ENCODE peak calls at places on chromosomes 3 and 15, in ten cellular contexts. Q is cardiac fibroblast; X is stimulated activated naive CD4-positive, alpha-beta T cell; Y is A172; I is endothelial cell of umbilical vein; T is frontal cortex; P is mesothelial cell of epicardium; L is NAMALWA; M is activated CD8-positive, alpha-beta T cell treated with anti-CD3 and anti-CD28 coated beads, Interleukin-2, amount 10 ng/mL, durations not matched to agents 7 days and 5 days; A is stimulated activated CD4-positive, alpha-beta T cell treated with anti-CD3 and anti-CD28 coated beads, Interleukin-12 subunit alpha, Interleukin-12 subunit beta, amount 100 ng/mL, for 4 hours. E is an unnamed sample.

GRCh38 chr3:40713795-40714194 is 189.0 kb downstream of the ZNF621 start:
- DNase-seq in Q (no peak), I (no peak), T (no peak), M (peak), X (no peak), P (no peak), L (peak), A (no peak), Y (no peak), E (no peak)

GRCh38 chr15:56233549-56233948 is 10.1 kb downstream of the RFX7 start:
- DNase-seq in A (no peak), P (no peak), I (no peak), Q (no peak), L (no peak), M (no peak), Y (no peak), T (no peak), X (no peak), E (no peak)

GRCh38 chr3:126982125-126982521 is 792 bp upstream of the PLXNA1 start:
- DNase-seq in Q (no peak), A (peak), L (peak), X (no peak), P (no peak), Y (peak), I (no peak), M (no peak), T (no peak), E (no peak)

GRCh38 chr3:76369170-76369569 is 583.8 kb upstream of the ZNF717 start:
- DNase-seq in I (no peak), Q (no peak), M (no peak), X (no peak), A (no peak), P (no peak), Y (no peak), T (no peak), L (peak), E (peak)

GRCh38 chr3:45546636-45547201 is 47.8 kb upstream of the LIMD1 start:
- DNase-seq in Y (no peak), T (no peak), P (no peak), X (peak), A (peak), M (peak), L (peak), Q (no peak), I (no peak), E (no peak)

GRCh38 chr3:170410428-170411029 is 8.1 kb upstream of the CLDN11 start:
- DNase-seq in X (peak), P (no peak), T (no peak), I (peak), M (no peak), Y (peak), L (peak), Q (peak), A (no peak), E (no peak)

GRCh38 chr15:70273808-70274207 is 176.1 kb upstream of the TLE3 start:
- DNase-seq in Q (no peak), Y (no peak), P (no peak), I (no peak), A (no peak), X (no peak), M (no peak), L (no peak), T (no peak), E (no peak)

GRCh38 chr3:62070891-62071290 is 302.5 kb downstream of the FEZF2 start:
- DNase-seq in Q (no peak), P (no peak), Y (no peak), X (no peak), A (no peak), I (no peak), M (no peak), L (no peak), T (no peak), E (no peak)

GRCh38 chr15:72599855-72600464 is 54.5 kb upstream of the GOLGA6B start:
- DNase-seq in Q (peak), A (no peak), X (peak), L (peak), I (peak), T (peak), M (peak), Y (peak), P (no peak), E (no peak)

GRCh38 chr15:39497759-39498565 is 82.9 kb upstream of the THBS1 start:
- DNase-seq in Q (no peak), P (no peak), X (no peak), I (no peak), A (no peak), L (no peak), Y (no peak), M (peak), T (no peak), E (no peak)

GRCh38 chr15:35693286-35693685 is 147.3 kb upstream of the DPH6 start:
- DNase-seq in Y (no peak), L (no peak), P (no peak), Q (peak), I (peak), T (no peak), X (no peak), A (no peak), M (no peak), E (no peak)

GRCh38 chr3:17941134-17941533 is 198.7 kb upstream of the TBC1D5 start:
- DNase-seq in Q (no peak), L (no peak), M (no peak), X (no peak), I (no peak), T (no peak), P (no peak), A (no peak), Y (no peak), E (no peak)

GRCh38 chr3:69031635-69032034 is 18.2 kb upstream of the EOGT start:
- DNase-seq in Q (no peak), A (no peak), P (no peak), X (no peak), M (no peak), T (no peak), I (no peak), L (no peak), Y (no peak), E (no peak)

GRCh38 chr15:25838871-25839195 is 24.3 kb downstream of the ATP10A start:
- DNase-seq in P (no peak), A (no peak), Y (no peak), I (no peak), X (no peak), L (no peak), M (no peak), Q (no peak), T (no peak), E (no peak)

GRCh38 chr15:29528276-29528675 is 258.7 kb upstream of the NSMCE3 start:
- DNase-seq in A (no peak), Q (no peak), M (no peak), L (no peak), T (no peak), I (no peak), X (no peak), P (no peak), Y (no peak), E (no peak)

GRCh38 chr15:89514186-89514585 is 17.8 kb upstream of the RHCG start:
- DNase-seq in Y (no peak), L (no peak), T (no peak), I (no peak), X (no peak), Q (no peak), A (no peak), M (no peak), P (no peak), E (no peak)

GRCh38 chr3:150775001-150775599 is 12.1 kb upstream of the SIAH2 start:
- DNase-seq in X (no peak), I (no peak), L (no peak), A (no peak), Y (no peak), Q (no peak), M (no peak), P (no peak), T (no peak), E (peak)

GRCh38 chr3:184848934-184849333 is 37.0 kb downstream of the VPS8 start:
- DNase-seq in Q (no peak), I (no peak), T (no peak), P (no peak), L (no peak), Y (no peak), X (no peak), M (no peak), A (no peak), E (no peak)

GRCh38 chr15:45157056-45157455 is 27.3 kb downstream of the DUOX1 start:
- DNase-seq in Y (peak), T (no peak), A (no peak), P (no peak), M (no peak), X (no peak), L (no peak), Q (peak), I (no peak), E (peak)

GRCh38 chr3:69082805-69083204 is 1.9 kb upstream of the ARL6IP5 start:
- DNase-seq in Q (peak), I (peak), Y (peak), X (peak), A (peak), M (peak), P (no peak), T (no peak), L (peak), E (peak)

GRCh38 chr3:156264771-156265170 is 144.4 kb downstream of the KCNAB1 start:
- DNase-seq in Q (no peak), Y (no peak), P (no peak), X (no peak), I (no peak), T (no peak), M (no peak), A (no peak), L (no peak), E (no peak)

GRCh38 chr3:130820976-130821375 is 72.9 kb upstream of the ATP2C1 start:
- DNase-seq in I (peak), Y (peak), M (no peak), X (no peak), P (no peak), T (no peak), A (no peak), Q (peak), L (no peak), E (peak)

GRCh38 chr15:100311829-100312228 is 29.9 kb downstream of the ADAMTS17 start:
- DNase-seq in L (no peak), I (no peak), M (no peak), A (no peak), P (no peak), Y (no peak), Q (no peak), X (no peak), T (no peak), E (no peak)

GRCh38 chr3:81776643-81777042 is 15.2 kb upstream of the GBE1 start:
- DNase-seq in L (no peak), T (no peak), I (no peak), M (no peak), A (no peak), Y (no peak), Q (no peak), P (no peak), X (no peak), E (no peak)

GRCh38 chr3:169668957-169669681 is 5.6 kb upstream of the MECOM start:
- DNase-seq in X (peak), A (peak), T (peak), I (peak), Y (peak), L (peak), Q (peak), P (peak), M (peak), E (no peak)

GRCh38 chr3:112378989-112379692 is 46.2 kb downstream of the CD200 start:
- DNase-seq in X (no peak), P (no peak), Y (no peak), A (no peak), L (no peak), T (no peak), I (no peak), Q (peak), M (no peak), E (no peak)

GRCh38 chr3:136938334-136938733 is 19.4 kb upstream of the IL20RB start:
- DNase-seq in A (no peak), T (no peak), I (no peak), M (no peak), Y (no peak), Q (peak), L (no peak), X (no peak), P (no peak), E (no peak)

GRCh38 chr3:54691230-54691900 is 236.5 kb downstream of the LRTM1 start:
- DNase-seq in T (no peak), Q (peak), I (no peak), Y (peak), A (no peak), X (no peak), P (no peak), M (no peak), L (no peak), E (no peak)

GRCh38 chr3:134427400-134428111 is 53.3 kb upstream of the AMOTL2 start:
- DNase-seq in X (no peak), P (no peak), M (peak), Q (peak), Y (peak), I (peak), T (no peak), L (no peak), A (no peak), E (peak)

GRCh38 chr3:55624238-55624637 is 137.1 kb upstream of the WNT5A start:
- DNase-seq in L (no peak), P (no peak), Q (no peak), T (no peak), A (no peak), Y (peak), I (no peak), X (no peak), M (no peak), E (no peak)

GRCh38 chr3:131386429-131386926 is 4.9 kb downstream of the NUDT16 start:
- DNase-seq in P (no peak), Y (no peak), I (peak), X (no peak), M (no peak), A (no peak), T (no peak), L (no peak), Q (peak), E (no peak)

GRCh38 chr3:189324538-189325138 is 152.9 kb downstream of the TPRG1 start:
- DNase-seq in X (peak), T (no peak), A (peak), P (no peak), M (peak), I (peak), L (peak), Q (peak), Y (peak), E (peak)

GRCh38 chr15:67225336-67225735 is 29.1 kb downstream of the AAGAB start:
- DNase-seq in M (no peak), P (no peak), X (no peak), L (no peak), Y (no peak), I (no peak), A (no peak), T (no peak), Q (peak), E (peak)

GRCh38 chr3:30752961-30753360 is 141.5 kb downstream of the GADL1 start:
- DNase-seq in T (no peak), P (no peak), Q (peak), Y (peak), X (no peak), M (no peak), L (no peak), I (no peak), A (no peak), E (no peak)